ENCODE peak calls at places on chromosomes 11 and 22, in five cellular contexts. One of them, this sample, is unnamed.

GRCh38 chr11:71086687-71087258 is 165.6 kb downstream of the SHANK2 start:
- DNase-seq in naive thymus-derived CD4-positive, alpha-beta T cell: no peak
- DNase-seq in tibial artery: no peak
- DNase-seq in GM23248: peak; percentile 42
- DNase-seq in right atrium auricular region: no peak
- DNase-seq in this sample: no peak

GRCh38 chr11:28581286-28582242 is 473.4 kb downstream of the METTL15 start:
- DNase-seq in right atrium auricular region: no peak
- DNase-seq in naive thymus-derived CD4-positive, alpha-beta T cell: no peak
- DNase-seq in tibial artery: no peak
- DNase-seq in GM23248: peak; percentile 66
- DNase-seq in this sample: no peak

GRCh38 chr11:32173977-32174376 is 83.1 kb downstream of the RCN1 start:
- DNase-seq in naive thymus-derived CD4-positive, alpha-beta T cell: no peak
- DNase-seq in GM23248: no peak
- DNase-seq in right atrium auricular region: no peak
- DNase-seq in tibial artery: no peak
- DNase-seq in this sample: no peak

GRCh38 chr22:17350292-17350691 is 19.0 kb upstream of the CECR2 start:
- DNase-seq in naive thymus-derived CD4-positive, alpha-beta T cell: no peak
- DNase-seq in tibial artery: no peak
- DNase-seq in right atrium auricular region: no peak
- DNase-seq in GM23248: no peak
- DNase-seq in this sample: no peak

GRCh38 chr11:83827940-83828554 is 541.9 kb upstream of the CCDC90B start:
- DNase-seq in GM23248: peak; percentile 63
- DNase-seq in right atrium auricular region: no peak
- DNase-seq in naive thymus-derived CD4-positive, alpha-beta T cell: no peak
- DNase-seq in tibial artery: no peak
- DNase-seq in this sample: no peak

GRCh38 chr11:18001191-18001590 is 11.7 kb downstream of the SERGEF start:
- DNase-seq in tibial artery: no peak
- DNase-seq in naive thymus-derived CD4-positive, alpha-beta T cell: no peak
- DNase-seq in right atrium auricular region: no peak
- DNase-seq in GM23248: peak; percentile 16
- DNase-seq in this sample: no peak

GRCh38 chr11:100619484-100619883 is 67.6 kb upstream of the ARHGAP42 start:
- DNase-seq in GM23248: peak; percentile 17
- DNase-seq in naive thymus-derived CD4-positive, alpha-beta T cell: no peak
- DNase-seq in tibial artery: no peak
- DNase-seq in right atrium auricular region: no peak
- DNase-seq in this sample: no peak

GRCh38 chr11:83054904-83055380 is 16.8 kb downstream of the RAB30 start:
- DNase-seq in GM23248: no peak
- DNase-seq in right atrium auricular region: no peak
- DNase-seq in tibial artery: no peak
- DNase-seq in naive thymus-derived CD4-positive, alpha-beta T cell: no peak
- DNase-seq in this sample: no peak

GRCh38 chr11:78835646-78836045 is 261.0 kb upstream of the NARS2 start:
- DNase-seq in GM23248: no peak
- DNase-seq in right atrium auricular region: no peak
- DNase-seq in naive thymus-derived CD4-positive, alpha-beta T cell: no peak
- DNase-seq in tibial artery: no peak
- DNase-seq in this sample: no peak

GRCh38 chr11:78833237-78833636 is 258.6 kb upstream of the NARS2 start:
- DNase-seq in GM23248: no peak
- DNase-seq in tibial artery: no peak
- DNase-seq in naive thymus-derived CD4-positive, alpha-beta T cell: no peak
- DNase-seq in right atrium auricular region: no peak
- DNase-seq in this sample: no peak

GRCh38 chr11:78831571-78831970 is 256.9 kb upstream of the NARS2 start:
- DNase-seq in naive thymus-derived CD4-positive, alpha-beta T cell: no peak
- DNase-seq in tibial artery: no peak
- DNase-seq in GM23248: no peak
- DNase-seq in right atrium auricular region: no peak
- DNase-seq in this sample: no peak

GRCh38 chr11:78832226-78832947 is 257.7 kb upstream of the NARS2 start:
- DNase-seq in naive thymus-derived CD4-positive, alpha-beta T cell: no peak
- DNase-seq in right atrium auricular region: no peak
- DNase-seq in tibial artery: no peak
- DNase-seq in GM23248: no peak
- DNase-seq in this sample: no peak

DNA sequence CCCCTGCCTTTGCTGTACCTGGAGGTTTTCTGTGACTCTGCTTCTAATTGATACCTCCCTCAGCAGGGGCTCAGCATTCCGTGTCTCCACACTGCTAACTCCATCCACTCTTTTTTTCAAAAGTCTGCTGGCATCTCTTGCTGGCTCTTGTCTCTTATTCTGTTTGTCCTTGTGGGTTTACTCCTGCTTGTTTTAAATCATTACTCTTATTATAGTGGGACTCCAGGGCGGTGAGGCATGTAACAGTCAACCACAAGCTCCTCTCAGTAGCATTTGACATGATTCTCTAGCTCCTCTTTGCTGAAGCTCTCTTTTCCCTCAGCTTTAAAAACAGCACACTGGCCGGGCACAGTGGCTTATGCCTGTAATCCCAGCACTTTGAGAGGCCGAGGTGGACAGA is 260.2 kb upstream of the NARS2 start:
- DNase-seq in tibial artery: no peak
- DNase-seq in GM23248: no peak
- DNase-seq in right atrium auricular region: no peak
- DNase-seq in naive thymus-derived CD4-positive, alpha-beta T cell: no peak
- DNase-seq in this sample: no peak
- H3K27ac ChIP-seq in tibial artery: no peak overlapping the region
- H3K27ac ChIP-seq in GM23248: no peak overlapping the region
- H3K27ac ChIP-seq in right atrium auricular region: no peak overlapping the region
- H3K27ac ChIP-seq in naive thymus-derived CD4-positive, alpha-beta T cell: no peak overlapping the region
- H3K27ac ChIP-seq in this sample: no peak overlapping the region

GRCh38 chr11:11446562-11446961 is 93.5 kb upstream of the CSNK2A3 start:
- DNase-seq in right atrium auricular region: no peak
- DNase-seq in GM23248: no peak
- DNase-seq in tibial artery: no peak
- DNase-seq in naive thymus-derived CD4-positive, alpha-beta T cell: no peak
- DNase-seq in this sample: no peak

GRCh38 chr11:11448626-11449025 is 95.6 kb upstream of the CSNK2A3 start:
- DNase-seq in naive thymus-derived CD4-positive, alpha-beta T cell: no peak
- DNase-seq in GM23248: no peak
- DNase-seq in right atrium auricular region: no peak
- DNase-seq in tibial artery: no peak
- DNase-seq in this sample: no peak

GRCh38 chr11:11444800-11445126 is 91.7 kb upstream of the CSNK2A3 start:
- DNase-seq in right atrium auricular region: no peak
- DNase-seq in GM23248: no peak
- DNase-seq in naive thymus-derived CD4-positive, alpha-beta T cell: no peak
- DNase-seq in tibial artery: no peak
- DNase-seq in this sample: no peak

GRCh38 chr11:11445441-11446185 is 92.6 kb upstream of the CSNK2A3 start:
- DNase-seq in GM23248: no peak
- DNase-seq in right atrium auricular region: no peak
- DNase-seq in tibial artery: no peak
- DNase-seq in naive thymus-derived CD4-positive, alpha-beta T cell: no peak
- DNase-seq in this sample: no peak

DNA sequence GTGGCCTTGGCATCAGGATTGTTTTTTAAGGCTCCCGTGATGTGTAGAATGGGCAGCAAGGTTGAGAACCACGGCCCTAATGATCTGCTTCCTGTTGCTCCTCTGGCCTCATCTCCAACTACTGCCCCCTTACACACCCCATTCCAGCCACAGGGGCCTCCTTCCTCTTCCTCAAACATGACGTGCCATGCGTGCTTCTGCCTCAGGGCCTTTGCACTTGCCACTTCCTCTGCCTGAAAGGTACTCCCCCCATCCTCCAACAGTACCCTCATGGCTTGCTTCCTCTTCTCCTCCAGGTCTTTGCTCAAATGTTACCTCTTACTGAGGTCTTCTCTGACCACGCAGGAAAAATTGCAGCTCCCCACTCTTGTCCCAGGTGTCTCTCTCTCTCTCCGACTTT is 93.9 kb upstream of the CSNK2A3 start:
- DNase-seq in right atrium auricular region: no peak
- DNase-seq in GM23248: no peak
- DNase-seq in naive thymus-derived CD4-positive, alpha-beta T cell: no peak
- DNase-seq in tibial artery: no peak
- DNase-seq in this sample: no peak
- H3K4me1 ChIP-seq in right atrium auricular region: no peaks in the 10 kb centered on the region
- H3K4me1 ChIP-seq in GM23248: no peaks in the 10 kb centered on the region
- H3K4me1 ChIP-seq in naive thymus-derived CD4-positive, alpha-beta T cell: no peaks in the 10 kb centered on the region
- H3K4me1 ChIP-seq in tibial artery: peaks cover 38% of the 10 kb centered on the region
- H3K4me1 ChIP-seq in this sample: peaks cover 14% of the 10 kb centered on the region

GRCh38 chr11:13349046-13349445 is 71.5 kb downstream of the BMAL1 start:
- DNase-seq in naive thymus-derived CD4-positive, alpha-beta T cell: no peak
- DNase-seq in GM23248: no peak
- DNase-seq in right atrium auricular region: no peak
- DNase-seq in tibial artery: no peak
- DNase-seq in this sample: no peak

GRCh38 chr11:13347901-13348300 is 70.3 kb downstream of the BMAL1 start:
- DNase-seq in right atrium auricular region: no peak
- DNase-seq in GM23248: no peak
- DNase-seq in tibial artery: no peak
- DNase-seq in naive thymus-derived CD4-positive, alpha-beta T cell: no peak
- DNase-seq in this sample: no peak

GRCh38 chr11:13348305-13348704 is 70.7 kb downstream of the BMAL1 start:
- DNase-seq in right atrium auricular region: no peak
- DNase-seq in GM23248: no peak
- DNase-seq in naive thymus-derived CD4-positive, alpha-beta T cell: no peak
- DNase-seq in tibial artery: no peak
- DNase-seq in this sample: no peak

GRCh38 chr11:13346470-13346869 is 68.9 kb downstream of the BMAL1 start:
- DNase-seq in GM23248: no peak
- DNase-seq in right atrium auricular region: no peak
- DNase-seq in tibial artery: no peak
- DNase-seq in naive thymus-derived CD4-positive, alpha-beta T cell: no peak
- DNase-seq in this sample: no peak

GRCh38 chr11:13349581-13349980 is 72.0 kb downstream of the BMAL1 start:
- DNase-seq in right atrium auricular region: no peak
- DNase-seq in GM23248: no peak
- DNase-seq in naive thymus-derived CD4-positive, alpha-beta T cell: no peak
- DNase-seq in tibial artery: no peak
- DNase-seq in this sample: no peak
- H3K27ac ChIP-seq in right atrium auricular region: no peak overlapping the region
- H3K27ac ChIP-seq in GM23248: no peak overlapping the region
- H3K27ac ChIP-seq in naive thymus-derived CD4-positive, alpha-beta T cell: no peak overlapping the region
- H3K27ac ChIP-seq in tibial artery: no peak overlapping the region
- H3K27ac ChIP-seq in this sample: no peak overlapping the region

GRCh38 chr11:9716275-9717039 is 52.6 kb downstream of the SWAP70 start:
- DNase-seq in GM23248: peak; percentile 77
- DNase-seq in right atrium auricular region: no peak
- DNase-seq in naive thymus-derived CD4-positive, alpha-beta T cell: no peak
- DNase-seq in tibial artery: peak; percentile 30
- DNase-seq in this sample: no peak

GRCh38 chr11:9717040-9717357 is 53.1 kb downstream of the SWAP70 start:
- DNase-seq in right atrium auricular region: no peak
- DNase-seq in GM23248: no peak
- DNase-seq in naive thymus-derived CD4-positive, alpha-beta T cell: no peak
- DNase-seq in tibial artery: no peak
- DNase-seq in this sample: no peak

GRCh38 chr11:9711454-9712307 is 47.8 kb downstream of the SWAP70 start:
- DNase-seq in naive thymus-derived CD4-positive, alpha-beta T cell: no peak
- DNase-seq in right atrium auricular region: no peak
- DNase-seq in GM23248: no peak
- DNase-seq in tibial artery: no peak
- DNase-seq in this sample: no peak

GRCh38 chr11:9717719-9718118 is 53.8 kb downstream of the SWAP70 start:
- DNase-seq in GM23248: peak; percentile 6
- DNase-seq in right atrium auricular region: no peak
- DNase-seq in tibial artery: no peak
- DNase-seq in naive thymus-derived CD4-positive, alpha-beta T cell: no peak
- DNase-seq in this sample: no peak

DNA sequence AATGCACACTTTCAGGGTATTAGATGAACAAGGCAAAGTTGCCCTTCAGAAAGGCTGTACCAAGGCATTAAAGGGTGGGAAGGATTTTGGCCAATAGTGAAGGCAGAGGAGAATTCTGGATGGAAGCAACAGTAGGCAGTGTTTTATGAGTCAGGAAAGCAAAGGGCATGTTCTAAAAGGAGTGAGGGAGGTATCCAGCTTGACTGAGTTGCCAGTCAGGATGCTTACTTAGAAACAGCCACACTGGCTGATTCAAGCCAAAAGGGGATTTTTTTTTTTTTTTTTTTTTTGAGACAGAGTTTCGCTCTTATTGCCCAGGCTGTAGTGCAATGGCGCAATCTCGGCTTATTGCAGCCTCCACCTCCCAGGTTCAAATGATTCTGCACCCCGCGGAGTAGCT is 50.7 kb downstream of the SWAP70 start:
- DNase-seq in right atrium auricular region: no peak
- DNase-seq in tibial artery: no peak
- DNase-seq in GM23248: peak; percentile 11
- DNase-seq in naive thymus-derived CD4-positive, alpha-beta T cell: no peak
- DNase-seq in this sample: no peak
- H3K4me1 ChIP-seq in right atrium auricular region: no peaks in the 10 kb centered on the region
- H3K4me1 ChIP-seq in tibial artery: peaks cover 40% of the 10 kb centered on the region
- H3K4me1 ChIP-seq in GM23248: peaks cover 20% of the 10 kb centered on the region
- H3K4me1 ChIP-seq in naive thymus-derived CD4-positive, alpha-beta T cell: no peaks in the 10 kb centered on the region
- H3K4me1 ChIP-seq in this sample: peaks cover 9% of the 10 kb centered on the region

DNA sequence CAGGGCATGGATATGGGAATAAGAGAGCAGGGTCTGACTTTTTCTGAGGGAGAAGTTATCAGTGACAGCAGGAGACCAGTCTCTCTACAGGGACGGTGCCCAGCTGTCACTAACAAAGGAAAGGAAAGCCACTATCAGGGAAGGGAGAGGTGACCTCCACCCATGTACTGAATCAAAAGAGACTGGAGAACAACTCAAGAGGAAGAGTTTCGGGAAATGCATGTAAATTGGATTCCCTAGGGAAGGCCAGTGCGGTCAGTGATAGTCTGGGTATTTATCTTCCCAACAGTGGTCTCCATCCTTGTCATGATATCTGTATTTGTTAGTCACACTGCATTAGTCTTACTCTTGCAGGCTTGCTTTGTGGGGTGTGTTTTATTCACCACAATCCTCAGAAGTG is 193.3 kb upstream of the KIRREL3 start:
- DNase-seq in tibial artery: no peak
- DNase-seq in right atrium auricular region: no peak
- DNase-seq in GM23248: no peak
- DNase-seq in naive thymus-derived CD4-positive, alpha-beta T cell: no peak
- DNase-seq in this sample: no peak
- H3K27ac ChIP-seq in tibial artery: no peak overlapping the region
- H3K27ac ChIP-seq in right atrium auricular region: no peak overlapping the region
- H3K27ac ChIP-seq in GM23248: no peak overlapping the region
- H3K27ac ChIP-seq in naive thymus-derived CD4-positive, alpha-beta T cell: no peak overlapping the region
- H3K27ac ChIP-seq in this sample: no peak overlapping the region

GRCh38 chr11:45075519-45075918 is 70.9 kb upstream of the PRDM11 start:
- DNase-seq in naive thymus-derived CD4-positive, alpha-beta T cell: no peak
- DNase-seq in tibial artery: no peak
- DNase-seq in GM23248: no peak
- DNase-seq in right atrium auricular region: no peak
- DNase-seq in this sample: no peak

GRCh38 chr11:45075952-45076351 is 70.5 kb upstream of the PRDM11 start:
- DNase-seq in tibial artery: no peak
- DNase-seq in GM23248: no peak
- DNase-seq in naive thymus-derived CD4-positive, alpha-beta T cell: no peak
- DNase-seq in right atrium auricular region: no peak
- DNase-seq in this sample: no peak

GRCh38 chr11:45079075-45079444 is 67.4 kb upstream of the PRDM11 start:
- DNase-seq in GM23248: no peak
- DNase-seq in right atrium auricular region: no peak
- DNase-seq in naive thymus-derived CD4-positive, alpha-beta T cell: no peak
- DNase-seq in tibial artery: no peak
- DNase-seq in this sample: no peak

GRCh38 chr11:45078236-45079074 is 68.0 kb upstream of the PRDM11 start:
- DNase-seq in naive thymus-derived CD4-positive, alpha-beta T cell: no peak
- DNase-seq in GM23248: peak; percentile 81
- DNase-seq in tibial artery: no peak
- DNase-seq in right atrium auricular region: no peak
- DNase-seq in this sample: no peak

GRCh38 chr11:45076761-45077160 is 69.7 kb upstream of the PRDM11 start:
- DNase-seq in naive thymus-derived CD4-positive, alpha-beta T cell: no peak
- DNase-seq in tibial artery: no peak
- DNase-seq in GM23248: peak; percentile 48
- DNase-seq in right atrium auricular region: no peak
- DNase-seq in this sample: no peak
- H3K4me1 ChIP-seq in naive thymus-derived CD4-positive, alpha-beta T cell: peaks cover 41% of the 10 kb centered on the region
- H3K4me1 ChIP-seq in tibial artery: no peaks in the 10 kb centered on the region
- H3K4me1 ChIP-seq in GM23248: peaks cover 5% of the 10 kb centered on the region
- H3K4me1 ChIP-seq in right atrium auricular region: no peaks in the 10 kb centered on the region
- H3K4me1 ChIP-seq in this sample: peaks cover 2% of the 10 kb centered on the region